ENCODE peak calls at places on chromosomes 4 and X, in nine cellular contexts. L is DMS153; B is hepatic stellate cell; D is NCI-H2081; U is NCI-H1417; O is stimulated activated CD8-positive, alpha-beta memory T cell treated with anti-CD3 and anti-CD28 coated beads, Interleukin-7, amount 100 ng/mL, for 24 hours; R is nucleus accumbens; F is HTR-8/SVneo; G is GM18507. S is an unnamed sample.

GRCh38 chr4:82284475-82284857 is 89.3 kb downstream of the HNRNPD start:
- DNase-seq in R (peak), D (no peak), L (no peak), B (no peak), O (no peak), U (no peak), F (no peak), G (no peak), S (peak)

GRCh38 chr4:178010596-178010995 is 568.4 kb upstream of the AGA start:
- DNase-seq in O (no peak), D (no peak), L (no peak), R (no peak), B (no peak), F (no peak), U (no peak), G (no peak), S (no peak)

GRCh38 chrX:47560831-47561652 is at the start of gene ARAF:
- DNase-seq in O (peak), D (peak), R (peak), F (peak), U (peak), L (peak), B (peak), G (peak), S (peak)

GRCh38 chrX:140501321-140501720 is 3.5 kb downstream of the SOX3 start:
- DNase-seq in B (no peak), G (no peak), F (no peak), L (no peak), U (no peak), R (no peak), D (no peak), O (no peak), S (no peak)

GRCh38 chrX:100880368-100880767 is 6.2 kb upstream of the NOX1 start:
- DNase-seq in R (no peak), O (no peak), B (no peak), U (peak), L (no peak), G (no peak), F (no peak), D (peak), S (no peak)

GRCh38 chrX:121150217-121150616 is 102.8 kb downstream of the GLUD2 start:
- DNase-seq in G (no peak), D (no peak), R (no peak), O (no peak), B (no peak), U (no peak), L (no peak), F (no peak), S (no peak)

GRCh38 chr4:25767877-25768475 is 94.8 kb downstream of the SEL1L3 start:
- DNase-seq in R (no peak), F (peak), G (no peak), O (no peak), U (peak), D (peak), L (peak), B (peak), S (peak)

GRCh38 chr4:150126880-150127236 is 48.6 kb downstream of the DCLK2 start:
- DNase-seq in L (no peak), F (no peak), R (no peak), O (no peak), B (no peak), G (no peak), U (no peak), D (no peak), S (no peak)

GRCh38 chr4:12978310-12978709 is 505.8 kb downstream of the RAB28 start:
- DNase-seq in F (no peak), U (no peak), R (no peak), B (no peak), G (no peak), O (no peak), D (no peak), L (no peak), S (no peak)

GRCh38 chrX:31871989-31872388 is 800.1 kb upstream of the FTHL17 start:
- DNase-seq in D (no peak), G (no peak), U (no peak), F (no peak), O (no peak), B (no peak), L (no peak), R (no peak), S (no peak)

GRCh38 chr4:31291238-31291637 is 571.1 kb downstream of the PCDH7 start:
- DNase-seq in O (no peak), F (no peak), D (no peak), U (peak), L (no peak), R (no peak), G (no peak), B (no peak), S (no peak)

GRCh38 chrX:42976729-42977366 is 198.9 kb upstream of the PPP1R2C start:
- DNase-seq in F (no peak), G (no peak), B (no peak), D (no peak), R (no peak), U (no peak), O (no peak), L (no peak), S (no peak)

GRCh38 chrX:97743014-97743413 is 859.3 kb downstream of the RPA4 start:
- DNase-seq in G (no peak), D (no peak), R (no peak), L (no peak), F (no peak), U (no peak), O (no peak), B (no peak), S (peak)

GRCh38 chrX:126658447-126658846 is 105.8 kb upstream of the DCAF12L1 start:
- DNase-seq in B (no peak), U (no peak), D (no peak), R (no peak), O (no peak), L (no peak), G (no peak), F (no peak), S (no peak)

GRCh38 chr4:177717407-177717806 is 275.2 kb upstream of the AGA start:
- DNase-seq in F (no peak), L (no peak), B (no peak), D (no peak), R (no peak), G (no peak), U (no peak), O (no peak), S (no peak)

GRCh38 chrX:31178064-31178768 is 106.4 kb upstream of the FTHL17 start:
- DNase-seq in B (no peak), D (no peak), U (no peak), F (no peak), R (no peak), L (no peak), G (no peak), O (no peak), S (no peak)

GRCh38 chrX:131543774-131544173 is at the start of gene OR13H1:
- DNase-seq in B (no peak), G (no peak), L (no peak), F (no peak), D (no peak), U (no peak), R (no peak), O (no peak), S (no peak)

GRCh38 chr4:132276185-132276584 is 872.9 kb upstream of the PCDH10 start:
- DNase-seq in B (no peak), O (no peak), U (no peak), R (no peak), L (no peak), G (no peak), D (no peak), F (no peak), S (no peak)

GRCh38 chr4:176409627-176410026 is 89.9 kb downstream of the SPCS3 start:
- DNase-seq in R (no peak), F (no peak), L (no peak), U (no peak), O (no peak), B (peak), D (no peak), G (no peak), S (no peak)

GRCh38 chr4:79935264-79935663 is 137.8 kb downstream of the ANTXR2 start:
- DNase-seq in F (no peak), R (no peak), L (no peak), G (no peak), D (no peak), U (peak), B (no peak), O (no peak), S (no peak)

GRCh38 chrX:150464001-150464400 is 100.9 kb downstream of the MAMLD1 start:
- DNase-seq in O (no peak), G (no peak), B (no peak), L (no peak), D (no peak), R (no peak), U (no peak), F (no peak), S (no peak)

GRCh38 chr4:113604955-113605354 is 156.6 kb downstream of the CAMK2D start:
- DNase-seq in D (no peak), U (no peak), O (no peak), B (peak), L (no peak), G (no peak), F (no peak), R (no peak), S (no peak)

GRCh38 chr4:108854781-108855180 is 91.9 kb upstream of the ETNPPL start:
- DNase-seq in F (no peak), U (no peak), R (no peak), L (no peak), D (no peak), O (no peak), G (no peak), B (no peak), S (no peak)

GRCh38 chrX:70030242-70030823 is 19.4 kb downstream of the AWAT2 start:
- DNase-seq in O (no peak), F (peak), U (peak), R (peak), L (peak), D (peak), B (peak), G (peak), S (peak)

GRCh38 chr4:2085496-2085901 is 26.4 kb downstream of the NAT8L start:
- DNase-seq in O (no peak), U (peak), L (no peak), R (no peak), G (no peak), D (no peak), B (no peak), F (no peak), S (no peak)

GRCh38 chr4:87521757-87522374 is 7.3 kb downstream of the SPARCL1 start:
- DNase-seq in G (no peak), U (no peak), B (no peak), L (peak), F (no peak), R (no peak), O (no peak), D (no peak), S (no peak)

GRCh38 chr4:139835006-139835405 is 169.4 kb downstream of the MGST2 start:
- DNase-seq in O (no peak), B (no peak), G (no peak), L (no peak), D (no peak), U (no peak), F (no peak), R (no peak), S (no peak)

S was measured in WTC11.